ENCODE peak calls at places on chromosomes 11 and 22, in eight cellular contexts. L, T, I, Z, U, B, Q and H are unnamed samples. For H3K4me1, the result is how much of the 10 kb centered on the place peaks cover.

GRCh38 chr11:96091476-96091875 is 167.6 kb upstream of the MTMR2 start:
- DNase-seq in L (no peak), T (no peak), I (peak), Z (peak), U (no peak), B (no peak), Q (no peak), H (no peak)

GRCh38 chr11:72072348-72072747 is 8.0 kb downstream of the NUMA1 start:
- DNase-seq in L (peak), T (no peak), I (peak), Z (peak), U (no peak), B (no peak), Q (peak), H (peak)

GRCh38 chr22:38455530-38456271 is 702 bp upstream of the KCNJ4 start:
- DNase-seq in L (no peak), T (no peak), I (no peak), Z (peak), U (no peak), B (no peak), Q (no peak), H (no peak)

GRCh38 chr11:59674291-59674690 is 5.5 kb upstream of the PATL1 start:
- DNase-seq in L (no peak), T (no peak), I (no peak), Z (no peak), U (no peak), B (no peak), Q (no peak), H (no peak)

GRCh38 chr11:76313271-76313670 is 67.7 kb downstream of the THAP12 start:
- DNase-seq in L (no peak), T (no peak), I (no peak), Z (no peak), U (no peak), B (no peak), Q (no peak), H (no peak)

GRCh38 chr11:119696378-119697157 is 32.4 kb downstream of the NECTIN1 start:
- DNase-seq in L (no peak), T (peak), I (no peak), Z (no peak), U (no peak), B (no peak), Q (peak), H (peak)

GRCh38 chr11:108220721-108221346 is 1.6 kb downstream of the NPAT start:
- DNase-seq in L (no peak), T (no peak), I (no peak), Z (no peak), U (no peak), B (no peak), Q (no peak), H (no peak)

GRCh38 chr11:78277314-78277994 is 88.7 kb downstream of the USP35 start:
- DNase-seq in L (no peak), T (peak), I (no peak), Z (no peak), U (no peak), B (no peak), Q (no peak), H (no peak)

GRCh38 chr22:39092111-39092867 is 4.8 kb upstream of the APOBEC3H start:
- DNase-seq in L (no peak), T (no peak), I (no peak), Z (no peak), U (no peak), B (peak), Q (no peak), H (no peak)

GRCh38 chr22:33139937-33140336 is 81.8 kb upstream of the SYN3 start:
- DNase-seq in L (no peak), T (no peak), I (no peak), Z (no peak), U (no peak), B (no peak), Q (no peak), H (no peak)

GRCh38 chr11:119590651-119591308 is 138.2 kb downstream of the NECTIN1 start:
- DNase-seq in L (peak), T (no peak), I (no peak), Z (no peak), U (no peak), B (no peak), Q (peak), H (peak)

GRCh38 chr22:28014141-28015055 is 95.3 kb upstream of the PITPNB start:
- DNase-seq in L (no peak), T (no peak), I (no peak), Z (no peak), U (no peak), B (peak), Q (no peak), H (no peak)

GRCh38 chr11:8327761-8328192 is 64.1 kb upstream of the LMO1 start:
- DNase-seq in L (peak), T (no peak), I (no peak), Z (no peak), U (no peak), B (no peak), Q (no peak), H (no peak)

DNA sequence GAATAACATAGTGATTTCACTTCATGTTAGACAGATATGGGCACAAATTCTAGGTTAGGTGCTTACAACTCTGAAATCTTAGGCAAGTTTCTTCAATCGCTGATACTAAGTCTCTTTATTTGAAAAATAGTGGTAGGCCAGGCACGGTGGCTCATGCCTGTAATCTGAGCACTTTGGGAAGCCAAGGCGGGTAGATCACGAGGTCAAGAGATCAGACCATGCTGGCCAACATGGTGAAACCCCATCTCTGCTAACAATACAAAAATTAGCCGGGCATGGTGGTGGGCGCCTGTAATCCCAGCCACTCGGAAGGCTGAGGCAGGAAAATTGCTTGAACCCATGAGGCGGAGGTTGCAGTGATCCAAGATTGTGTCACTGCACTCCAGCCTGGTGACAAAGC is 729.4 kb downstream of the METTL15 start:
- DNase-seq in L (no peak), T (no peak), I (no peak), Z (no peak), U (no peak), B (no peak), Q (no peak), H (no peak)
- H3K27ac ChIP-seq in L (peak), T (no peak), I (no peak), Z (peak), U (no peak), B (no peak), Q (peak), H (no peak)

DNA sequence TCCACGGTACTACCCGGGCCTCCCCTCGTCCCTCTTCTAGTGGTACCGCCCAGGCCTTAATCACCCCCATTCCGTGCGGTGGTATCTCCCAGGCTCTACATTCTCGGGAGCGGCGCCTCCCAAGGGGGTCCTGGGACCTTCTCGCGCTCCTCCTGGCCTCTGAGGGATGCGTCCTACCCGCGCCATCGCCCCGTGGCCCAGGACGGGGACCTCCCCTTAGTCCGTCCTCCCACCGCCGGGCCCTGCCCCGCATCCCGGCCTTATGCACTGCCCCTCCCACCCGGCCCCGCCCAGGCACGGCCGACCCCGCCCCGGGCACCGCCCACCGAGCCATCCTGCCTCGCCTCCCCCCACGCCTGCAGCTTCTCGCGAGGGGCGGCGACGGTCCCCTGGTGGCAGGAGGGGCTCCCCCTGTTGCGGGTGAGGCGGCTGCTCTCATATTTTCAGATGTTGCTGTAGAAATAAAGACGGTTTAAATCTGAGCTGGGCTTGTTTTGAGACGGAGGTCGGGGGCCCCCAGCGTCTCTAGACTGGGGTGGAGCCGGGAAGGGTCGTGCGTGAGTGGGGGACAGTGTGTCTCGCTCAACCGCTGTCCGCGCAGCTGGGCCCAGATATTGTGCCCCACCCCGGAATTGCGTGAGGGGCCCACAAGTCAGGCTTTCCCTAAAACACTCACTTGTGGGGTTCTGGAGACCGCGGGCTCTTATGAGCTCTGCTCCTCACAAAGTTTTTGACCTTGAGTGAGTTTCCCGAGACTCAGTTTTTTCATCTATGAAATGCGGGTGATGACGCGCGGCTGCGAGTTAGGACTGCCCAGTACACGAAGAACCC is 845 bp upstream of the RAB1B start:
- DNase-seq in L (peak), T (peak), I (peak), Z (peak), U (peak), B (peak), Q (peak), H (peak)
- TF ChIP-seq CTCF in L (no peak), T (no peak), I (no peak), Z (peak), U (peak), B (no peak), Q (no peak), H (no peak)

DNA sequence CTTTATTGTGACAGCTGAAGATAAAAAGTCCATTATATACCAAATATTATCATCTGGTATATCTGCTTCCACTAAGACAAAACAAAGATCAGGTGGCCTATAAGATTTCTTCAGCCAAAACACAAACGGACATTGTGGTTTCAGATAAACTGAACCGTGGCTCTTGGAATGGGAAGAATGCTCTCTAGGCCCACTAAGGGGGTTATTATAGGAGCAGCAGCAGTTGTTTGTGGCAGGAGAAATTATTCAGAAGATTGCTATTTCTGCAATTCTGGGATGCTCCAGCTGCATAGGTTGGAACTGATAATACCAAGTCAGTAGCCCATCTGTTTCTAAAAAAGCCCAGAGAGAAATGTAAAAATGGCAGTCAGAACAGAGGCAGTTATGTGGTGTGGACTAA is 145.3 kb downstream of the NCAM1 start:
- DNase-seq in L (peak), T (no peak), I (no peak), Z (peak), U (no peak), B (no peak), Q (peak), H (no peak)
- H3K4me1 ChIP-seq in L (under half), T (under half), I (under half), Z (under half), U (under half), B (under half), Q (under half), H (under half)

GRCh38 chr11:73288197-73288872 is 16.2 kb downstream of the P2RY6 start:
- DNase-seq in L (no peak), T (no peak), I (no peak), Z (no peak), U (no peak), B (no peak), Q (no peak), H (no peak)
- H3K27ac ChIP-seq in L (peak), T (peak), I (peak), Z (no peak), U (peak), B (peak), Q (no peak), H (no peak)

DNA sequence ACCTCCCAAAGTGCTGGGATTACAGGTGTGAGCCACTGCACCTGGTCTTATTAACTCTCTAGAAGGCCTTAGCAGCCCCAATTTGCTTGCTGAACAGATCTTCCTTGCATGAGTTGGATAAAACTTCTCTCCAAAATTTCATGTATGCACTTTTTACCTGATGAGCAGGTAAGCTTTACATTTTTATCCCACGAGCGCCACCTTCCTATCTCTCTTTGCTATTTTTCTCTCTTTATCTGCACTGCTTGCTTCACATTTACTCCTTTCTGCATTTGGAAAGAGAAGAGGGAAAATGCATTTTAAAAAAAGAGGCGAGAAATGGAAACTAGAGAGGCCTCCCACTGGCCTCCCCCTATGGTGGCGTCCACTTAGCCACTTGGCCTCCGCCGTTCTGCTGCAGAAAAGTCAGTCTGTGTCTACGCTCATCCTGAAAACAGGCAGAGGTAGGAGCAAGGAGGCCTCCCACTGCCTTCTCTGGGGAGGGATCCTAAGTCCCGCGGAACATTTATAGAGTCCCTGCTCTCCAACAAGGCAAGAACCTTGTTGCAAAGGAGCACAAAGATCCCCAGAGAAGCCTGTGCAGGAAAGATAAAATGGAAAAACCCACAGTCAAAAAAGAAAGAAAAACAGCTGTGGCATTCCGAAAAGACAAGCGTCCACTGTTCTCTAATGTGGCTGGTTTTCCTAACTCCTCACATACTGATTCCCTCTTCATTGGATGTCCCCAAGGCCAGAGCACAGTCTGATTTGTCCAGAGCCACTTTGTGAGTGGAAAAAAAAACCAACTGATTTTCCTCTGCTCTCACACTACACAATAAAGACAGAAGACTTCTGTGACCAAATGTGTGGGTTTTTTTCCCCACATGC is 62.2 kb upstream of the INCENP start:
- DNase-seq in L (no peak), T (no peak), I (no peak), Z (no peak), U (no peak), B (no peak), Q (peak), H (peak)
- TF ChIP-seq CTCF in L (no peak), T (peak), I (no peak), Z (no peak), U (no peak), B (no peak), Q (peak), H (peak)

GRCh38 chr11:69446108-69446507 is 35.4 kb upstream of the LINC01488 start:
- DNase-seq in L (no peak), T (no peak), I (no peak), Z (no peak), U (no peak), B (peak), Q (no peak), H (no peak)
- H3K4me1 ChIP-seq in L (half or more), T (under half), I (under half), Z (under half), U (under half), B (under half), Q (under half), H (under half)

DNA sequence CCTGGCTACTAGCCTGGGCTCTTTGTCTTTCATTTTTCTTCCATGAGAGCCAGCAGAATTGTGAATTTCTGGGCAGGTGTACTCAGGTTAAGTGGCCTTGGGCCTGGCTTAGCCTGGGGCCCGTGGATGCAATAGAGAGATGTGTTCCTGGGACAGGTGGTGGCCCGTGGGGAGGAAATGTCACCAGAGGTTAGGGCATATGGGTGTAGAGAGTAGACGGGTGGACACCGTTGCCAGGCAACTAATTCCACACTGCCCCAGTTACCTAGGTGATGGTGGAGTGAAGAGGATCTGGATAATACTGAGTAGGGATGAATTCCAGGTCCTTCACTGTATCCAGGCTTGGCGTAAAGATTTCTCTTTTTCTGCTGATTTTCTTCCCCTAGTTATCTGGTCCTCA is 175.0 kb downstream of the INSC start:
- DNase-seq in L (no peak), T (no peak), I (no peak), Z (no peak), U (no peak), B (no peak), Q (no peak), H (no peak)
- H3K27ac ChIP-seq in L (no peak), T (no peak), I (no peak), Z (no peak), U (no peak), B (no peak), Q (no peak), H (no peak)